ENCODE peak calls at places on chromosome 2, in nine cellular contexts. One of them, this sample, is unnamed.

GRCh38 chr2:15689654-15690053 is 98.0 kb downstream of the DDX1 start:
- DNase-seq in AG04450: no peak
- DNase-seq in astrocyte: no peak
- DNase-seq in mucosa of descending colon: no peak
- DNase-seq in BJ: no peak
- DNase-seq in kidney: no peak
- DNase-seq in adrenal gland: no peak
- DNase-seq in astrocyte of the spinal cord: no peak
- DNase-seq in endothelial cell of umbilical vein: no peak
- DNase-seq in this sample: no peak

GRCh38 chr2:235127909-235128308 is 176.1 kb downstream of the SH3BP4 start:
- DNase-seq in AG04450: no peak
- DNase-seq in astrocyte: peak
- DNase-seq in mucosa of descending colon: no peak
- DNase-seq in BJ: no peak
- DNase-seq in kidney: no peak
- DNase-seq in adrenal gland: no peak
- DNase-seq in astrocyte of the spinal cord: no peak
- DNase-seq in endothelial cell of umbilical vein: no peak
- DNase-seq in this sample: no peak

GRCh38 chr2:26735883-26736588 is 28.0 kb upstream of the SLC35F6 start:
- DNase-seq in AG04450: no peak
- DNase-seq in astrocyte: no peak
- DNase-seq in mucosa of descending colon: no peak
- DNase-seq in BJ: no peak
- DNase-seq in kidney: peak
- DNase-seq in adrenal gland: peak
- DNase-seq in astrocyte of the spinal cord: no peak
- DNase-seq in endothelial cell of umbilical vein: peak
- DNase-seq in this sample: no peak

GRCh38 chr2:128779301-128780095 is 460.8 kb upstream of the HS6ST1 start:
- DNase-seq in AG04450: no peak
- DNase-seq in astrocyte: no peak
- DNase-seq in mucosa of descending colon: no peak
- DNase-seq in BJ: no peak
- DNase-seq in kidney: no peak
- DNase-seq in adrenal gland: no peak
- DNase-seq in astrocyte of the spinal cord: no peak
- DNase-seq in endothelial cell of umbilical vein: no peak
- DNase-seq in this sample: no peak

GRCh38 chr2:43154685-43155084 is 71.7 kb downstream of the ZFP36L2 start:
- DNase-seq in AG04450: no peak
- DNase-seq in astrocyte: no peak
- DNase-seq in mucosa of descending colon: no peak
- DNase-seq in BJ: no peak
- DNase-seq in kidney: no peak
- DNase-seq in adrenal gland: no peak
- DNase-seq in astrocyte of the spinal cord: no peak
- DNase-seq in endothelial cell of umbilical vein: no peak
- DNase-seq in this sample: no peak

GRCh38 chr2:167783266-167784070 is 463.9 kb downstream of the STK39 start:
- DNase-seq in AG04450: no peak
- DNase-seq in astrocyte: peak
- DNase-seq in mucosa of descending colon: no peak
- DNase-seq in BJ: no peak
- DNase-seq in kidney: peak
- DNase-seq in adrenal gland: no peak
- DNase-seq in astrocyte of the spinal cord: peak
- DNase-seq in endothelial cell of umbilical vein: no peak
- DNase-seq in this sample: peak

GRCh38 chr2:54859997-54860701 is 136.7 kb downstream of the EML6 start:
- DNase-seq in AG04450: peak
- DNase-seq in astrocyte: peak
- DNase-seq in mucosa of descending colon: no peak
- DNase-seq in BJ: peak
- DNase-seq in kidney: no peak
- DNase-seq in adrenal gland: no peak
- DNase-seq in astrocyte of the spinal cord: peak
- DNase-seq in endothelial cell of umbilical vein: no peak
- DNase-seq in this sample: peak

GRCh38 chr2:217798743-217799552 is 203.8 kb downstream of the TNS1 start:
- DNase-seq in AG04450: no peak
- DNase-seq in astrocyte: no peak
- DNase-seq in mucosa of descending colon: no peak
- DNase-seq in BJ: no peak
- DNase-seq in kidney: no peak
- DNase-seq in adrenal gland: peak
- DNase-seq in astrocyte of the spinal cord: no peak
- DNase-seq in endothelial cell of umbilical vein: no peak
- DNase-seq in this sample: no peak

GRCh38 chr2:142954488-142954887 is 77.0 kb downstream of the KYNU start:
- DNase-seq in AG04450: no peak
- DNase-seq in astrocyte: peak
- DNase-seq in mucosa of descending colon: no peak
- DNase-seq in BJ: no peak
- DNase-seq in kidney: no peak
- DNase-seq in adrenal gland: no peak
- DNase-seq in astrocyte of the spinal cord: no peak
- DNase-seq in endothelial cell of umbilical vein: peak
- DNase-seq in this sample: no peak

GRCh38 chr2:102801858-102802699 is 40.2 kb downstream of the TMEM182 start:
- DNase-seq in AG04450: no peak
- DNase-seq in astrocyte: no peak
- DNase-seq in mucosa of descending colon: no peak
- DNase-seq in BJ: no peak
- DNase-seq in kidney: no peak
- DNase-seq in adrenal gland: no peak
- DNase-seq in astrocyte of the spinal cord: no peak
- DNase-seq in endothelial cell of umbilical vein: no peak
- DNase-seq in this sample: no peak

GRCh38 chr2:69917854-69918253 is 2.9 kb downstream of the MXD1 start:
- DNase-seq in AG04450: peak
- DNase-seq in astrocyte: peak
- DNase-seq in mucosa of descending colon: no peak
- DNase-seq in BJ: peak
- DNase-seq in kidney: no peak
- DNase-seq in adrenal gland: peak
- DNase-seq in astrocyte of the spinal cord: peak
- DNase-seq in endothelial cell of umbilical vein: peak
- DNase-seq in this sample: peak

GRCh38 chr2:27393225-27393624 is 12.7 kb upstream of the ZNF513 start:
- DNase-seq in AG04450: no peak
- DNase-seq in astrocyte: no peak
- DNase-seq in mucosa of descending colon: no peak
- DNase-seq in BJ: no peak
- DNase-seq in kidney: no peak
- DNase-seq in adrenal gland: no peak
- DNase-seq in astrocyte of the spinal cord: no peak
- DNase-seq in endothelial cell of umbilical vein: no peak
- DNase-seq in this sample: no peak

GRCh38 chr2:62112192-62112591 is 83.7 kb upstream of the B3GNT2 start:
- DNase-seq in AG04450: no peak
- DNase-seq in astrocyte: no peak
- DNase-seq in mucosa of descending colon: no peak
- DNase-seq in BJ: peak
- DNase-seq in kidney: no peak
- DNase-seq in adrenal gland: peak
- DNase-seq in astrocyte of the spinal cord: no peak
- DNase-seq in endothelial cell of umbilical vein: peak
- DNase-seq in this sample: no peak

GRCh38 chr2:120779781-120780283 is 44.2 kb downstream of the GLI2 start:
- DNase-seq in AG04450: peak
- DNase-seq in astrocyte: peak
- DNase-seq in mucosa of descending colon: no peak
- DNase-seq in BJ: peak
- DNase-seq in kidney: peak
- DNase-seq in adrenal gland: no peak
- DNase-seq in astrocyte of the spinal cord: peak
- DNase-seq in endothelial cell of umbilical vein: no peak
- DNase-seq in this sample: peak

GRCh38 chr2:75560768-75561565 is at the start of gene EVA1A:
- DNase-seq in AG04450: peak
- DNase-seq in astrocyte: peak
- DNase-seq in mucosa of descending colon: peak
- DNase-seq in BJ: peak
- DNase-seq in kidney: peak
- DNase-seq in adrenal gland: peak
- DNase-seq in astrocyte of the spinal cord: peak
- DNase-seq in endothelial cell of umbilical vein: peak
- DNase-seq in this sample: peak

GRCh38 chr2:172844021-172844420 is 108.4 kb downstream of the RAPGEF4 start:
- DNase-seq in AG04450: no peak
- DNase-seq in astrocyte: no peak
- DNase-seq in mucosa of descending colon: no peak
- DNase-seq in BJ: no peak
- DNase-seq in kidney: no peak
- DNase-seq in adrenal gland: no peak
- DNase-seq in astrocyte of the spinal cord: no peak
- DNase-seq in endothelial cell of umbilical vein: no peak
- DNase-seq in this sample: no peak
- H3K4me3 ChIP-seq in AG04450: no peak
- H3K4me3 ChIP-seq in astrocyte: no peak
- H3K4me3 ChIP-seq in mucosa of descending colon: no peak
- H3K4me3 ChIP-seq in BJ: no peak
- H3K4me3 ChIP-seq in kidney: no peak
- H3K4me3 ChIP-seq in adrenal gland: no peak
- H3K4me3 ChIP-seq in astrocyte of the spinal cord: no peak
- H3K4me3 ChIP-seq in endothelial cell of umbilical vein: no peak
- H3K4me3 ChIP-seq in this sample: no peak

DNA sequence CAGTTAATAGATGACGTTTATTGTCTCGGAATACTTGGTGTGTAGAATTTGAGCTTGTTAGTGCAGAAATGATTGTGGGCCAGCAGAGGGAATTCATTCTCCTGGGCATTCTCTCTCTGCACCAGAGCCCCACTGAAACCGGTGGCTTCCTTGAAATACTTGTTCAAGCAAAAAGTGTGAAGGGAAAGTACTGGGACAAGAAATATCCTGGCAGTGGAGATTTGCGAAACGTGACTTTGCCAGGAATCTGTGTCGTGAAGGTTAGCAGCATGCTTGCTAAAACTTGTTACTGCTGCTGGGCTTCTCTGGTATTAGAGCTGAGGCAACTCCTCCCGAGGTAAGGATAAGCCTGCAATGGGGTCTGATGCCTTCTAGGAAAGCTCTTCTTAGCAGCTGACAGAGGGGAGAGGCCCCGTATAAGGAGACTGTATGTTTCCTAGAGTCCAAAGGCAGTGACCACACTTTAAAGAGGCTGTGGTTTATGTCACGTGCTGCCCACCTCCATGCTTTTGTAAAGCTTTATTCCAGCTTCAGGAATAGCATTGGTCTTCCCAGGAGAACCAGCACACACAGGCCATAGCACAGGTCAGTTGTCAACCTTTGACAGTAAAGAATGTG is 2.1 kb downstream of the ITGA6 start:
- DNase-seq in AG04450: no peak
- DNase-seq in astrocyte: no peak
- DNase-seq in mucosa of descending colon: no peak
- DNase-seq in BJ: no peak
- DNase-seq in kidney: no peak
- DNase-seq in adrenal gland: no peak
- DNase-seq in astrocyte of the spinal cord: peak
- DNase-seq in endothelial cell of umbilical vein: no peak
- DNase-seq in this sample: no peak
- H3K4me3 ChIP-seq in AG04450: peak
- H3K4me3 ChIP-seq in astrocyte: peak
- H3K4me3 ChIP-seq in mucosa of descending colon: peak
- H3K4me3 ChIP-seq in BJ: no peak
- H3K4me3 ChIP-seq in kidney: peak
- H3K4me3 ChIP-seq in adrenal gland: no peak
- H3K4me3 ChIP-seq in astrocyte of the spinal cord: peak
- H3K4me3 ChIP-seq in endothelial cell of umbilical vein: no peak
- H3K4me3 ChIP-seq in this sample: peak

GRCh38 chr2:222025891-222026271 is 272.9 kb downstream of the PAX3 start:
- DNase-seq in AG04450: no peak
- DNase-seq in astrocyte: no peak
- DNase-seq in mucosa of descending colon: no peak
- DNase-seq in BJ: no peak
- DNase-seq in kidney: no peak
- DNase-seq in adrenal gland: no peak
- DNase-seq in astrocyte of the spinal cord: no peak
- DNase-seq in endothelial cell of umbilical vein: no peak
- DNase-seq in this sample: no peak
- H3K4me3 ChIP-seq in AG04450: no peak
- H3K4me3 ChIP-seq in astrocyte: no peak
- H3K4me3 ChIP-seq in mucosa of descending colon: no peak
- H3K4me3 ChIP-seq in BJ: no peak
- H3K4me3 ChIP-seq in kidney: no peak
- H3K4me3 ChIP-seq in adrenal gland: no peak
- H3K4me3 ChIP-seq in astrocyte of the spinal cord: no peak
- H3K4me3 ChIP-seq in endothelial cell of umbilical vein: no peak
- H3K4me3 ChIP-seq in this sample: no peak

GRCh38 chr2:12302691-12303090 is 414.0 kb upstream of the TRIB2 start:
- DNase-seq in AG04450: no peak
- DNase-seq in astrocyte: no peak
- DNase-seq in mucosa of descending colon: no peak
- DNase-seq in BJ: no peak
- DNase-seq in kidney: no peak
- DNase-seq in adrenal gland: no peak
- DNase-seq in astrocyte of the spinal cord: no peak
- DNase-seq in endothelial cell of umbilical vein: no peak
- DNase-seq in this sample: no peak

GRCh38 chr2:12303181-12304030 is 413.3 kb upstream of the TRIB2 start:
- DNase-seq in AG04450: no peak
- DNase-seq in astrocyte: peak
- DNase-seq in mucosa of descending colon: no peak
- DNase-seq in BJ: no peak
- DNase-seq in kidney: no peak
- DNase-seq in adrenal gland: peak
- DNase-seq in astrocyte of the spinal cord: peak
- DNase-seq in endothelial cell of umbilical vein: no peak
- DNase-seq in this sample: no peak

GRCh38 chr2:12300019-12300602 is 416.6 kb upstream of the TRIB2 start:
- DNase-seq in AG04450: no peak
- DNase-seq in astrocyte: peak
- DNase-seq in mucosa of descending colon: no peak
- DNase-seq in BJ: no peak
- DNase-seq in kidney: no peak
- DNase-seq in adrenal gland: no peak
- DNase-seq in astrocyte of the spinal cord: no peak
- DNase-seq in endothelial cell of umbilical vein: peak
- DNase-seq in this sample: no peak

GRCh38 chr2:12300927-12301326 is 415.8 kb upstream of the TRIB2 start:
- DNase-seq in AG04450: no peak
- DNase-seq in astrocyte: no peak
- DNase-seq in mucosa of descending colon: no peak
- DNase-seq in BJ: no peak
- DNase-seq in kidney: no peak
- DNase-seq in adrenal gland: no peak
- DNase-seq in astrocyte of the spinal cord: no peak
- DNase-seq in endothelial cell of umbilical vein: peak
- DNase-seq in this sample: no peak

DNA sequence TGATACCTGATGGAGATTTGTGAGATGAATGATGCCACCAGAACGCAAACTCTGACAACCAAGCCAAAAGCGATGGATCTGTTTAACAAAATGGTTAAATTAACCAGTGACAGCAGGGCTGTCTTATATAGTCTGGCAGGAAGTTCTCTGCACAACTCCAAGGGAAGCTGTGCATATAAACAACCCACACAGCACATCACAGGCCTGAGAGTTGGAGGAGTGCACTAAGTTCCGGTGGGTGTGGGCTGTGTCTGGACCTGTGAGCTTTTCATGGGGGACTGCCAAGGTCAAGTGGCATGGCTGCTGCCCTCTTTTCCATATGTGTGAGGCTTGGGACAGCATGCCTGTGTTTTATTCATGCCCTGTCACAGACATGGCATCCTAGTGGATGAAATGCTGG is 414.6 kb upstream of the TRIB2 start:
- DNase-seq in AG04450: no peak
- DNase-seq in astrocyte: no peak
- DNase-seq in mucosa of descending colon: no peak
- DNase-seq in BJ: no peak
- DNase-seq in kidney: no peak
- DNase-seq in adrenal gland: no peak
- DNase-seq in astrocyte of the spinal cord: no peak
- DNase-seq in endothelial cell of umbilical vein: no peak
- DNase-seq in this sample: no peak
- H3K4me3 ChIP-seq in AG04450: no peak
- H3K4me3 ChIP-seq in astrocyte: no peak
- H3K4me3 ChIP-seq in mucosa of descending colon: no peak
- H3K4me3 ChIP-seq in BJ: no peak
- H3K4me3 ChIP-seq in kidney: no peak
- H3K4me3 ChIP-seq in adrenal gland: no peak
- H3K4me3 ChIP-seq in astrocyte of the spinal cord: no peak
- H3K4me3 ChIP-seq in endothelial cell of umbilical vein: no peak
- H3K4me3 ChIP-seq in this sample: no peak